ENCODE peak calls at places on chromosomes 4 and X, in six cellular contexts. One of them, this sample, is unnamed.

GRCh38 chrX:16643160-16643559 is 6.8 kb upstream of the S100G start:
- DNase-seq in sigmoid colon: no peak
- DNase-seq in endothelial cell of umbilical vein: no peak
- DNase-seq in esophagus squamous epithelium: no peak
- DNase-seq in stomach: no peak
- DNase-seq in cardiac muscle cell: peak
- DNase-seq in this sample: no peak

GRCh38 chr4:61373901-61374611 is 173.9 kb downstream of the ADGRL3 start:
- DNase-seq in sigmoid colon: no peak
- DNase-seq in endothelial cell of umbilical vein: no peak
- DNase-seq in esophagus squamous epithelium: no peak
- DNase-seq in stomach: no peak
- DNase-seq in cardiac muscle cell: peak
- DNase-seq in this sample: no peak

GRCh38 chr4:152166567-152166966 is 369.3 kb downstream of the FBXW7 start:
- DNase-seq in sigmoid colon: no peak
- DNase-seq in endothelial cell of umbilical vein: peak
- DNase-seq in esophagus squamous epithelium: no peak
- DNase-seq in stomach: no peak
- DNase-seq in cardiac muscle cell: peak
- DNase-seq in this sample: no peak

GRCh38 chrX:114798902-114799301 is 215.0 kb downstream of the HTR2C start:
- DNase-seq in sigmoid colon: no peak
- DNase-seq in endothelial cell of umbilical vein: no peak
- DNase-seq in esophagus squamous epithelium: no peak
- DNase-seq in stomach: no peak
- DNase-seq in cardiac muscle cell: peak
- DNase-seq in this sample: no peak

GRCh38 chr4:189088783-189089182 is 851.9 kb upstream of the FRG1 start:
- DNase-seq in sigmoid colon: no peak
- DNase-seq in endothelial cell of umbilical vein: no peak
- DNase-seq in esophagus squamous epithelium: no peak
- DNase-seq in stomach: no peak
- DNase-seq in cardiac muscle cell: no peak
- DNase-seq in this sample: no peak

GRCh38 chr4:121070696-121071639 is 1.4 kb downstream of the NDNF start:
- DNase-seq in sigmoid colon: peak
- DNase-seq in endothelial cell of umbilical vein: peak
- DNase-seq in esophagus squamous epithelium: no peak
- DNase-seq in stomach: no peak
- DNase-seq in cardiac muscle cell: peak
- DNase-seq in this sample: no peak

GRCh38 chr4:186067757-186068385 is 1.1 kb upstream of the TLR3 start:
- DNase-seq in sigmoid colon: peak
- DNase-seq in endothelial cell of umbilical vein: peak
- DNase-seq in esophagus squamous epithelium: peak
- DNase-seq in stomach: peak
- DNase-seq in cardiac muscle cell: peak
- DNase-seq in this sample: peak

GRCh38 chrX:2782171-2782570 is 30.3 kb downstream of the XG start:
- DNase-seq in sigmoid colon: no peak
- DNase-seq in endothelial cell of umbilical vein: no peak
- DNase-seq in esophagus squamous epithelium: no peak
- DNase-seq in stomach: no peak
- DNase-seq in cardiac muscle cell: no peak
- DNase-seq in this sample: no peak

GRCh38 chr4:55348436-55348835 is 2.4 kb downstream of the SRD5A3 start:
- DNase-seq in sigmoid colon: no peak
- DNase-seq in endothelial cell of umbilical vein: no peak
- DNase-seq in esophagus squamous epithelium: no peak
- DNase-seq in stomach: no peak
- DNase-seq in cardiac muscle cell: no peak
- DNase-seq in this sample: no peak

GRCh38 chr4:6655924-6656323 is 15.4 kb downstream of the MRFAP1 start:
- DNase-seq in sigmoid colon: no peak
- DNase-seq in endothelial cell of umbilical vein: no peak
- DNase-seq in esophagus squamous epithelium: no peak
- DNase-seq in stomach: no peak
- DNase-seq in cardiac muscle cell: no peak
- DNase-seq in this sample: no peak

GRCh38 chr4:41655177-41655576 is 93.3 kb downstream of the PHOX2B start:
- DNase-seq in sigmoid colon: no peak
- DNase-seq in endothelial cell of umbilical vein: no peak
- DNase-seq in esophagus squamous epithelium: no peak
- DNase-seq in stomach: no peak
- DNase-seq in cardiac muscle cell: no peak
- DNase-seq in this sample: no peak

GRCh38 chr4:31043382-31044062 is 323.4 kb downstream of the PCDH7 start:
- DNase-seq in sigmoid colon: no peak
- DNase-seq in endothelial cell of umbilical vein: no peak
- DNase-seq in esophagus squamous epithelium: no peak
- DNase-seq in stomach: no peak
- DNase-seq in cardiac muscle cell: no peak
- DNase-seq in this sample: no peak

GRCh38 chr4:4990857-4991540 is 28.3 kb downstream of the CYTL1 start:
- DNase-seq in sigmoid colon: peak
- DNase-seq in endothelial cell of umbilical vein: no peak
- DNase-seq in esophagus squamous epithelium: no peak
- DNase-seq in stomach: peak
- DNase-seq in cardiac muscle cell: peak
- DNase-seq in this sample: peak

GRCh38 chr4:61740950-61741638 is 541.0 kb downstream of the ADGRL3 start:
- DNase-seq in sigmoid colon: no peak
- DNase-seq in endothelial cell of umbilical vein: no peak
- DNase-seq in esophagus squamous epithelium: no peak
- DNase-seq in stomach: no peak
- DNase-seq in cardiac muscle cell: peak
- DNase-seq in this sample: no peak

GRCh38 chrX:49202022-49202421 is 2.0 kb upstream of the SYP start:
- DNase-seq in sigmoid colon: no peak
- DNase-seq in endothelial cell of umbilical vein: no peak
- DNase-seq in esophagus squamous epithelium: no peak
- DNase-seq in stomach: no peak
- DNase-seq in cardiac muscle cell: no peak
- DNase-seq in this sample: no peak

GRCh38 chrX:1420371-1420770 is 28.5 kb upstream of the SLC25A6 start:
- DNase-seq in sigmoid colon: peak
- DNase-seq in endothelial cell of umbilical vein: no peak
- DNase-seq in esophagus squamous epithelium: no peak
- DNase-seq in stomach: no peak
- DNase-seq in cardiac muscle cell: no peak
- DNase-seq in this sample: no peak

GRCh38 chr4:31995943-31996901 is 1276.1 kb downstream of the PCDH7 start:
- DNase-seq in sigmoid colon: no peak
- DNase-seq in endothelial cell of umbilical vein: no peak
- DNase-seq in esophagus squamous epithelium: no peak
- DNase-seq in stomach: no peak
- DNase-seq in cardiac muscle cell: no peak
- DNase-seq in this sample: no peak

GRCh38 chr4:79852305-79852730 is 220.7 kb downstream of the ANTXR2 start:
- DNase-seq in sigmoid colon: no peak
- DNase-seq in endothelial cell of umbilical vein: peak
- DNase-seq in esophagus squamous epithelium: no peak
- DNase-seq in stomach: no peak
- DNase-seq in cardiac muscle cell: peak
- DNase-seq in this sample: no peak

GRCh38 chr4:47238697-47239096 is 207.3 kb downstream of the GABRB1 start:
- DNase-seq in sigmoid colon: no peak
- DNase-seq in endothelial cell of umbilical vein: no peak
- DNase-seq in esophagus squamous epithelium: no peak
- DNase-seq in stomach: no peak
- DNase-seq in cardiac muscle cell: no peak
- DNase-seq in this sample: no peak

GRCh38 chr4:118968006-118968405 is 79.4 kb downstream of the SYNPO2 start:
- DNase-seq in sigmoid colon: peak
- DNase-seq in endothelial cell of umbilical vein: peak
- DNase-seq in esophagus squamous epithelium: peak
- DNase-seq in stomach: peak
- DNase-seq in cardiac muscle cell: peak
- DNase-seq in this sample: peak

GRCh38 chr4:152678841-152679240 is 956 bp downstream of the TMEM154 start:
- DNase-seq in sigmoid colon: no peak
- DNase-seq in endothelial cell of umbilical vein: no peak
- DNase-seq in esophagus squamous epithelium: no peak
- DNase-seq in stomach: no peak
- DNase-seq in cardiac muscle cell: no peak
- DNase-seq in this sample: no peak

GRCh38 chrX:38800981-38801845 is at the start of gene MID1IP1:
- DNase-seq in sigmoid colon: peak
- DNase-seq in endothelial cell of umbilical vein: peak
- DNase-seq in esophagus squamous epithelium: peak
- DNase-seq in stomach: peak
- DNase-seq in cardiac muscle cell: peak
- DNase-seq in this sample: peak

GRCh38 chrX:10166731-10167149 is 10.0 kb downstream of the CLCN4 start:
- DNase-seq in sigmoid colon: no peak
- DNase-seq in endothelial cell of umbilical vein: no peak
- DNase-seq in esophagus squamous epithelium: no peak
- DNase-seq in stomach: peak
- DNase-seq in cardiac muscle cell: peak
- DNase-seq in this sample: no peak

GRCh38 chrX:45134303-45134702 is 66.4 kb downstream of the DIPK2B start:
- DNase-seq in sigmoid colon: no peak
- DNase-seq in endothelial cell of umbilical vein: no peak
- DNase-seq in esophagus squamous epithelium: no peak
- DNase-seq in stomach: no peak
- DNase-seq in cardiac muscle cell: peak
- DNase-seq in this sample: no peak

GRCh38 chr4:31349907-31350306 is 629.7 kb downstream of the PCDH7 start:
- DNase-seq in sigmoid colon: no peak
- DNase-seq in endothelial cell of umbilical vein: peak
- DNase-seq in esophagus squamous epithelium: no peak
- DNase-seq in stomach: no peak
- DNase-seq in cardiac muscle cell: no peak
- DNase-seq in this sample: no peak

GRCh38 chr4:177401658-177402273 is 40.5 kb downstream of the AGA start:
- DNase-seq in sigmoid colon: no peak
- DNase-seq in endothelial cell of umbilical vein: no peak
- DNase-seq in esophagus squamous epithelium: no peak
- DNase-seq in stomach: no peak
- DNase-seq in cardiac muscle cell: no peak
- DNase-seq in this sample: no peak
- H3K4me3 ChIP-seq in sigmoid colon: no peak
- H3K4me3 ChIP-seq in endothelial cell of umbilical vein: no peak
- H3K4me3 ChIP-seq in esophagus squamous epithelium: no peak
- H3K4me3 ChIP-seq in stomach: no peak
- H3K4me3 ChIP-seq in cardiac muscle cell: no peak
- H3K4me3 ChIP-seq in this sample: no peak

DNA sequence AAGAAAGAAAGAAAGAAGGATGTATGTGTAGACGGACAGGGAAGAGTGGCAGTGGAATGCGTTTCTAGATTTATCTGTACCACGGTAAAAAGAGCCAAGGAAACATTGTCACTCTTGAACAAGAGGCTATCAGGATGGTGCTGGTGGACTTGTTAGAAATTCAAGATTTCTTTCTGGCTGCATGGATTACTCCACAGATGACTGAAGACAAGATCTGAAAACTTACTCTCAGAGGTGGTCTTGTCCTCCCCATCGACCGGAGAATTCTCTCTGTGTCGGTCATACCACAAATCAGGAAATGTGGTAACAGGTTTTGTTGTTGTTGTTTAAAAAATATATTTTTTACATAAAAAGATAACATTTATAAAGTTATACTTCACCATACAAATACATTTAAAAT is 11.8 kb downstream of the DSPP start:
- DNase-seq in sigmoid colon: no peak
- DNase-seq in endothelial cell of umbilical vein: no peak
- DNase-seq in esophagus squamous epithelium: no peak
- DNase-seq in stomach: no peak
- DNase-seq in cardiac muscle cell: no peak
- DNase-seq in this sample: no peak
- H3K27ac ChIP-seq in sigmoid colon: peak
- H3K27ac ChIP-seq in endothelial cell of umbilical vein: no peak
- H3K27ac ChIP-seq in esophagus squamous epithelium: no peak
- H3K27ac ChIP-seq in stomach: peak
- H3K27ac ChIP-seq in cardiac muscle cell: no peak
- H3K27ac ChIP-seq in this sample: peak

DNA sequence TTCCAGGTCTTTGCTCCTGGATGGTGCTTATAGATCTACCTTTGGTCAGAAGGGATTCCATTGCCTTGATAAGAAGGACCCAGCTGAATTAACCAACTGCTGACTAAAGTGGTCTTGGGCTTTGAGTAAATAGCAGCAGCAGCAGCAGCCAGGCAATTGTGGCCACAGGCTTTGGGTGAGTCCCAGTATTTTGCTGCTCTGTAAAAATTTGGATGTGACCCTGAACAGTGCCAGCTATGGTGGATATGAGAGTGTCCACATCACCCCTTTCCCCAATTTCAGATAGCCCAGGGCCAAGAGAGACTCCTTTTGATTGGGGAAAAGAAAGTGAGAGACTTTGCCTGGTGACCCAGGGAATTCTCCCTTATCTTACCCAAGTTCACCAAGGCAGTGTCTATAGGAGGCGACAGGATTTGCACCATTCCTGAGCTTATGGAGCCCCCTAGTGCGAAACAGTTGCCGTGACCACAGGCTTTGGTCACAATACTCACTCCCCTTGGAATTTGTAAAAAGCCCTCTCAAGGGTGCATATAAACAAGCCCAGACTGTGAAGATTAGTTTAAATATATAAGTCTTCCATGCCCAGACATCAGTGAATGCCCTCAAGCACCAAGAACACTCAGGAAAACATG is 518.0 kb downstream of the TMA16 start:
- DNase-seq in sigmoid colon: no peak
- DNase-seq in endothelial cell of umbilical vein: no peak
- DNase-seq in esophagus squamous epithelium: no peak
- DNase-seq in stomach: peak
- DNase-seq in cardiac muscle cell: no peak
- DNase-seq in this sample: no peak
- TF ChIP-seq CTCF in sigmoid colon: no peak
- TF ChIP-seq CTCF in endothelial cell of umbilical vein: no peak
- TF ChIP-seq CTCF in esophagus squamous epithelium: peak
- TF ChIP-seq CTCF in stomach: peak
- TF ChIP-seq CTCF in cardiac muscle cell: no peak
- TF ChIP-seq CTCF in this sample: no peak

DNA sequence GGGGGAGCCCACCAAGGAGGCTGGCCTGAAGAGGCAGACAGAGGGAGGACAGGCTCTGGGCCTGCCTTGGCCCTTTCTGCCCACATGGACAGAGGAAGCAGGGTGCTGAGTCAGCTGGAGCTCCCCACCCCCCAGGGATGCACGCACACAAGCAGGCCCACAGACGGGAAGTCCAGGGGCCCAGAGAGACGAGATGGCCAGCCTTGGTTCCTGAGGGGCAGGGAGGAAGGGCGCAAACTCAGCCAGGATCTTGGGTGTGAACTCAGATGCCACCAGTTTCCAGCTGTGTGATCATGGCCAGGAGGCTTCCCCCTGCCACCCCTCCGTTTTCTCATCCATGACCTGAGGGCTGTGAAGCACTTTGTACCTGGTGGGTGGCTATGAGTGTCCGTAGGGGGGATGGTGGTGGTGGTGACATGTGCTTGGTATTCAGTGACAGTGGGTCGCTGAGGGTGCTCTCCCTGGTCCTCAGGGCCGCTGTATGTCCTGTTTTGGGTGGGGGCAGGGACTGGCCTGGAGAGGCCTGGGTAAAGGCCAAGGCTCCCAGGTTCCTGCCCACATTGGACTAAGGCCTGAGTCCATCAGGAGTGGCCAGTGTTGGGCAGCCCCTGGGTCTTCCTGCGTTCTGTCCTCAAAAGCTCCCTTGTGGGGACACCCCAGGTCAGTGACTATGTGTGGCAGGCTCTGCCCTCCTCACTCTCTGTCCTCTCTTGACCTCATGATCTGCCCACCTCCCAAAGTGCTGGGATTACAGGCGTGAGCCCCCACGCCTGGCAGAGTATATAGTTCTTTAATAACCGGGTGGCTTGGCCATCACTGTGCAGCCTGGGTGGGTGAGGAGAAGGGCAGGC is 2.0 kb downstream of the SH3BP2 start:
- DNase-seq in sigmoid colon: peak
- DNase-seq in endothelial cell of umbilical vein: peak
- DNase-seq in esophagus squamous epithelium: no peak
- DNase-seq in stomach: peak
- DNase-seq in cardiac muscle cell: peak
- DNase-seq in this sample: no peak
- H3K4me3 ChIP-seq in sigmoid colon: no peak
- H3K4me3 ChIP-seq in endothelial cell of umbilical vein: no peak
- H3K4me3 ChIP-seq in esophagus squamous epithelium: no peak
- H3K4me3 ChIP-seq in stomach: peak
- H3K4me3 ChIP-seq in cardiac muscle cell: no peak
- H3K4me3 ChIP-seq in this sample: peak